ENCODE peak calls at places on chromosomes 11 and 22, in seven cellular contexts. One of them, this sample, is unnamed.

GRCh38 chr22:46050451-46050845 is 73.5 kb upstream of the WNT7B start:
- DNase-seq in IMR-90: no peak
- DNase-seq in H9: no peak
- DNase-seq in mesenchymal stem cell: no peak
- DNase-seq in H1: no peak
- DNase-seq in neuronal stem cell: no peak
- DNase-seq in trophoblast cell: no peak
- DNase-seq in this sample: no peak

GRCh38 chr22:39314251-39314971 is 5.0 kb downstream of the RPL3 start:
- DNase-seq in IMR-90: no peak
- DNase-seq in H9: peak; percentile 54
- DNase-seq in mesenchymal stem cell: peak; percentile 41
- DNase-seq in H1: no peak
- DNase-seq in neuronal stem cell: no peak
- DNase-seq in trophoblast cell: no peak
- DNase-seq in this sample: peak; percentile 61

GRCh38 chr11:17256512-17256911 is 20.0 kb upstream of the NUCB2 start:
- DNase-seq in IMR-90: peak; percentile 99
- DNase-seq in H9: no peak
- DNase-seq in mesenchymal stem cell: peak; percentile 86
- DNase-seq in H1: no peak
- DNase-seq in neuronal stem cell: no peak
- DNase-seq in trophoblast cell: peak; percentile 75
- DNase-seq in this sample: no peak

GRCh38 chr11:65427691-65428577 is 5.3 kb downstream of the NEAT1 start:
- DNase-seq in IMR-90: peak; percentile 78
- DNase-seq in H9: peak; percentile 36
- DNase-seq in mesenchymal stem cell: peak; percentile 90
- DNase-seq in H1: no peak
- DNase-seq in neuronal stem cell: no peak
- DNase-seq in trophoblast cell: peak; percentile 79
- DNase-seq in this sample: no peak

GRCh38 chr11:36333468-36333867 is 37.4 kb downstream of the PRR5L start:
- DNase-seq in IMR-90: peak; percentile 33
- DNase-seq in H9: no peak
- DNase-seq in mesenchymal stem cell: peak; percentile 46
- DNase-seq in H1: no peak
- DNase-seq in neuronal stem cell: no peak
- DNase-seq in trophoblast cell: no peak
- DNase-seq in this sample: no peak

GRCh38 chr22:29308791-29309262 is 2.4 kb downstream of the GAS2L1 start:
- DNase-seq in IMR-90: peak; percentile 65
- DNase-seq in H9: no peak
- DNase-seq in mesenchymal stem cell: peak; percentile 45
- DNase-seq in H1: no peak
- DNase-seq in neuronal stem cell: no peak
- DNase-seq in trophoblast cell: no peak
- DNase-seq in this sample: no peak

GRCh38 chr11:118522571-118523072 is 4.7 kb upstream of the TTC36 start:
- DNase-seq in IMR-90: peak; percentile 30
- DNase-seq in H9: peak; percentile 62
- DNase-seq in mesenchymal stem cell: peak; percentile 38
- DNase-seq in H1: no peak
- DNase-seq in neuronal stem cell: no peak
- DNase-seq in trophoblast cell: peak; percentile 31
- DNase-seq in this sample: peak; percentile 89

GRCh38 chr11:952406-953385 is 27.0 kb downstream of the AP2A2 start:
- DNase-seq in IMR-90: peak; percentile 67
- DNase-seq in H9: no peak
- DNase-seq in mesenchymal stem cell: peak; percentile 52
- DNase-seq in H1: no peak
- DNase-seq in neuronal stem cell: no peak
- DNase-seq in trophoblast cell: peak; percentile 94
- DNase-seq in this sample: peak; percentile 62

GRCh38 chr11:128576555-128576954 is 10.8 kb downstream of the ETS1 start:
- DNase-seq in IMR-90: no peak
- DNase-seq in H9: no peak
- DNase-seq in mesenchymal stem cell: no peak
- DNase-seq in H1: no peak
- DNase-seq in neuronal stem cell: no peak
- DNase-seq in trophoblast cell: no peak
- DNase-seq in this sample: peak; percentile 47

GRCh38 chr11:134800130-134800529 is 388.1 kb upstream of the B3GAT1 start:
- DNase-seq in IMR-90: no peak
- DNase-seq in H9: no peak
- DNase-seq in mesenchymal stem cell: no peak
- DNase-seq in H1: no peak
- DNase-seq in neuronal stem cell: no peak
- DNase-seq in trophoblast cell: no peak
- DNase-seq in this sample: no peak

GRCh38 chr11:107017433-107018227 is 646 bp downstream of the GUCY1A2 start:
- DNase-seq in IMR-90: no peak
- DNase-seq in H9: peak; percentile 79
- DNase-seq in mesenchymal stem cell: peak; percentile 54
- DNase-seq in H1: no peak
- DNase-seq in neuronal stem cell: peak; percentile 61
- DNase-seq in trophoblast cell: peak; percentile 50
- DNase-seq in this sample: peak; percentile 88

GRCh38 chr11:123536690-123537437 is 106.8 kb downstream of the GRAMD1B start:
- DNase-seq in IMR-90: no peak
- DNase-seq in H9: peak; percentile 63
- DNase-seq in mesenchymal stem cell: peak; percentile 70
- DNase-seq in H1: peak; percentile 47
- DNase-seq in neuronal stem cell: no peak
- DNase-seq in trophoblast cell: no peak
- DNase-seq in this sample: peak; percentile 23

GRCh38 chr11:57471496-57471895 is 11.2 kb downstream of the RTN4RL2 start:
- DNase-seq in IMR-90: no peak
- DNase-seq in H9: no peak
- DNase-seq in mesenchymal stem cell: no peak
- DNase-seq in H1: no peak
- DNase-seq in neuronal stem cell: no peak
- DNase-seq in trophoblast cell: no peak
- DNase-seq in this sample: no peak

GRCh38 chr11:10777806-10778205 is 26.8 kb downstream of the CTR9 start:
- DNase-seq in IMR-90: peak; percentile 35
- DNase-seq in H9: no peak
- DNase-seq in mesenchymal stem cell: peak; percentile 62
- DNase-seq in H1: no peak
- DNase-seq in neuronal stem cell: no peak
- DNase-seq in trophoblast cell: no peak
- DNase-seq in this sample: no peak

GRCh38 chr11:86182976-86183584 is 61.5 kb upstream of the EED start:
- DNase-seq in IMR-90: peak; percentile 35
- DNase-seq in H9: no peak
- DNase-seq in mesenchymal stem cell: no peak
- DNase-seq in H1: no peak
- DNase-seq in neuronal stem cell: no peak
- DNase-seq in trophoblast cell: peak; percentile 81
- DNase-seq in this sample: no peak

GRCh38 chr22:17785185-17786184 is 11.2 kb upstream of the BID start:
- DNase-seq in IMR-90: no peak
- DNase-seq in H9: peak; percentile 88
- DNase-seq in mesenchymal stem cell: peak; percentile 42
- DNase-seq in H1: peak; percentile 74
- DNase-seq in neuronal stem cell: no peak
- DNase-seq in trophoblast cell: peak; percentile 87
- DNase-seq in this sample: peak; percentile 89

GRCh38 chr11:19864141-19865120 is 151.8 kb downstream of the NAV2 start:
- DNase-seq in IMR-90: no peak
- DNase-seq in H9: no peak
- DNase-seq in mesenchymal stem cell: no peak
- DNase-seq in H1: no peak
- DNase-seq in neuronal stem cell: no peak
- DNase-seq in trophoblast cell: peak; percentile 97
- DNase-seq in this sample: peak; percentile 69

GRCh38 chr11:56700242-56700918 is 1.5 kb downstream of the OR9G1 start:
- DNase-seq in IMR-90: no peak
- DNase-seq in H9: no peak
- DNase-seq in mesenchymal stem cell: no peak
- DNase-seq in H1: no peak
- DNase-seq in neuronal stem cell: no peak
- DNase-seq in trophoblast cell: peak; percentile 30
- DNase-seq in this sample: peak; percentile 46

GRCh38 chr22:44147821-44148574 is 32.7 kb upstream of the PARVG start:
- DNase-seq in IMR-90: peak; percentile 36
- DNase-seq in H9: peak; percentile 94
- DNase-seq in mesenchymal stem cell: peak; percentile 50
- DNase-seq in H1: peak; percentile 86
- DNase-seq in neuronal stem cell: no peak
- DNase-seq in trophoblast cell: no peak
- DNase-seq in this sample: peak; percentile 98

GRCh38 chr11:75802913-75803820 is 11.8 kb upstream of the UVRAG start:
- DNase-seq in IMR-90: peak; percentile 65
- DNase-seq in H9: peak; percentile 72
- DNase-seq in mesenchymal stem cell: peak; percentile 72
- DNase-seq in H1: peak; percentile 53
- DNase-seq in neuronal stem cell: peak; percentile 75
- DNase-seq in trophoblast cell: peak; percentile 90
- DNase-seq in this sample: peak; percentile 74

GRCh38 chr22:20959578-20960461 is 7.2 kb upstream of the AIFM3 start:
- DNase-seq in IMR-90: no peak
- DNase-seq in H9: no peak
- DNase-seq in mesenchymal stem cell: no peak
- DNase-seq in H1: no peak
- DNase-seq in neuronal stem cell: no peak
- DNase-seq in trophoblast cell: no peak
- DNase-seq in this sample: no peak

GRCh38 chr22:20956258-20957117 is 10.6 kb upstream of the AIFM3 start:
- DNase-seq in IMR-90: peak; percentile 25
- DNase-seq in H9: peak; percentile 86
- DNase-seq in mesenchymal stem cell: peak; percentile 50
- DNase-seq in H1: no peak
- DNase-seq in neuronal stem cell: no peak
- DNase-seq in trophoblast cell: peak; percentile 84
- DNase-seq in this sample: peak; percentile 94

GRCh38 chr22:20955548-20955947 is 11.5 kb upstream of the AIFM3 start:
- DNase-seq in IMR-90: no peak
- DNase-seq in H9: no peak
- DNase-seq in mesenchymal stem cell: peak; percentile 18
- DNase-seq in H1: no peak
- DNase-seq in neuronal stem cell: no peak
- DNase-seq in trophoblast cell: peak; percentile 52
- DNase-seq in this sample: no peak

GRCh38 chr22:20957118-20957690 is 9.9 kb upstream of the AIFM3 start:
- DNase-seq in IMR-90: no peak
- DNase-seq in H9: peak; percentile 50
- DNase-seq in mesenchymal stem cell: peak; percentile 29
- DNase-seq in H1: no peak
- DNase-seq in neuronal stem cell: no peak
- DNase-seq in trophoblast cell: peak; percentile 63
- DNase-seq in this sample: peak; percentile 48

DNA sequence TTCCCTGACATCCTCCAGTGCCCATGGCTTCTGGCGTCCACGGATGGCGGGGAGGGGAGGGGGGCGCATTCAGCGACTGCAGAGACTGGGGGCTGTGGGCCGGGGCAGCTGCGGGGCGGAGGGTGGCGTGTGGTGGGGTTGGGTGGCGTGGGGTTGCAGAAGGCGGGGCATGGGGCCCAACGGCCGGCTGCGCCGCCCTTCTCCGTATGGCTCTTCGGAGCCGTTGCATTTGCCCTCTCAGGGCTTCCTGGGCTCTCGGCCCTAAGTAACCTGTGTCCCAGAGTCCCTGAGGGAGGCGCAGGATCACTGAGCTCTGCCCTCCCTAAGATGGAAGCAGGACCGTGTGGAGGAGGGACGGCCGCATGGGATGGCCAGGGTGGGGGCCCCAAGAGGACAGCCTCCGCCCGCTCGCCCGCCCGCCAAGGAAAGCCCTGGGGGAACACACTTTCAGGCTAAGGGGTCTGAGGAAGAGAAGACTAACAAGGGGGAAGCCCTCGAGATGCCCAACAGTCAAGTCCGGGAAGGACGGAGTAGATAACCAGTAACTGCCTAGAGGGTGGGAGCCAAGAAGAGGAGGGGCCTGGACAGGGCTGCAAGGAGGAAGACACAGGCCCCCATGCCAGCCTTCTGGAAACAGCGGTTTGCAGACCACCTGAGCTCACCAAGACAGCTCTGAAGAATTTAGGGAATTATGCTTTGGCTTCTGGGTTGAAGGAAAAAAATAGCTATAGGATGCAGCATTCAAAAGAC is 9.2 kb upstream of the AIFM3 start:
- DNase-seq in IMR-90: no peak
- DNase-seq in H9: peak; percentile 69
- DNase-seq in mesenchymal stem cell: peak; percentile 42
- DNase-seq in H1: no peak
- DNase-seq in neuronal stem cell: no peak
- DNase-seq in trophoblast cell: peak; percentile 85
- DNase-seq in this sample: peak; percentile 76
- H3K27ac ChIP-seq in IMR-90: no peak overlapping the region
- H3K27ac ChIP-seq in H9: no peak overlapping the region
- H3K27ac ChIP-seq in mesenchymal stem cell: no peak overlapping the region
- H3K27ac ChIP-seq in H1: no peak overlapping the region
- H3K27ac ChIP-seq in neuronal stem cell: no peak overlapping the region
- H3K27ac ChIP-seq in trophoblast cell: no peak overlapping the region
- H3K27ac ChIP-seq in this sample: no peak overlapping the region

DNA sequence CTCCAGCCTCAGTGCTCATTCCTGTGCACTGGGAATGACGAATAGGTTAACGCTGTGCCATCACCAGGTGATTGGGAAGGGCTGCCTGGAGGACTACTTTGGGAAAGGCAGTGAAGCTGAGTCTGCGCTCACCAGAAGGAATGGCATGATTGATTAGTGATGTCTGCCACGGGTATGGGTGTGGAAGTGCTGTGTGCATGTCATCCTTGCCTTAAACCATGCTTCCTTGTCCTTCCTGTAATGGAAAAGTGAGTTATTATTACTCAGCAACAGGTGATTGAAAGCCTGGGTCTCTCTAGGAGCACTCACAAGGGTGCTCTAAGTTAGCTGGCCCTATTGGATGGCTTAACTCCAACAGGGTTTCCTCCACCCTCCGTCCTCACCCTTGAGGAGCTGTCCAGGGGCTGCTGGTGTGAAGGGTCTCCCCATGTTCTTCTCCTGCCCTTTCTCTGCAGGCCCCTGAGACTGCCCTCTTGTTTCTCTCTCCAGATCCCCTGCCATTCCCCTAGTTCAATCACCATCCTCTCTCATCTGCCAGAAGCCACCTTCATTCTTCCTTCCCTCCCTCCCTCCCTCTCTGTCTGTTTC is 121.9 kb upstream of the NECTIN1 start:
- DNase-seq in IMR-90: no peak
- DNase-seq in H9: no peak
- DNase-seq in mesenchymal stem cell: no peak
- DNase-seq in H1: no peak
- DNase-seq in neuronal stem cell: no peak
- DNase-seq in trophoblast cell: no peak
- DNase-seq in this sample: no peak
- H3K23ac ChIP-seq in IMR-90: no peak overlapping the region
- H3K23ac ChIP-seq in H9: no peak overlapping the region
- H3K23ac ChIP-seq in mesenchymal stem cell: no peak overlapping the region
- H3K23ac ChIP-seq in H1: no peak overlapping the region
- H3K23ac ChIP-seq in neuronal stem cell: no peak overlapping the region
- H3K23ac ChIP-seq in trophoblast cell: no peak overlapping the region
- H3K23ac ChIP-seq in this sample: no peak overlapping the region

GRCh38 chr11:66880484-66881211 is 23.8 kb downstream of the LRFN4 start:
- DNase-seq in IMR-90: peak; percentile 22
- DNase-seq in H9: peak; percentile 62
- DNase-seq in mesenchymal stem cell: no peak
- DNase-seq in H1: no peak
- DNase-seq in neuronal stem cell: no peak
- DNase-seq in trophoblast cell: no peak
- DNase-seq in this sample: peak; percentile 50
- H3K27ac ChIP-seq in IMR-90: no peak overlapping the region
- H3K27ac ChIP-seq in H9: no peak overlapping the region
- H3K27ac ChIP-seq in mesenchymal stem cell: no peak overlapping the region
- H3K27ac ChIP-seq in H1: peak overlapping the region; percentile 16
- H3K27ac ChIP-seq in neuronal stem cell: no peak overlapping the region
- H3K27ac ChIP-seq in trophoblast cell: no peak overlapping the region
- H3K27ac ChIP-seq in this sample: no peak overlapping the region

GRCh38 chr11:133718831-133719230 is 126.5 kb downstream of the SPATA19 start:
- DNase-seq in IMR-90: no peak
- DNase-seq in H9: no peak
- DNase-seq in mesenchymal stem cell: no peak
- DNase-seq in H1: no peak
- DNase-seq in neuronal stem cell: no peak
- DNase-seq in trophoblast cell: no peak
- DNase-seq in this sample: no peak
- H3K23ac ChIP-seq in IMR-90: no peak overlapping the region
- H3K23ac ChIP-seq in H9: no peak overlapping the region
- H3K23ac ChIP-seq in mesenchymal stem cell: no peak overlapping the region
- H3K23ac ChIP-seq in H1: no peak overlapping the region
- H3K23ac ChIP-seq in neuronal stem cell: no peak overlapping the region
- H3K23ac ChIP-seq in trophoblast cell: no peak overlapping the region
- H3K23ac ChIP-seq in this sample: no peak overlapping the region